ENCODE peak calls at places on chromosome 7, in five cellular contexts. Z, V, D, S and O are unnamed samples.

GRCh38 chr7:102424129-102424551 is 9.2 kb upstream of the ORAI2 start:
- DNase-seq in Z (no peak), V (no peak), D (no peak), S (no peak), O (no peak)

GRCh38 chr7:129933627-129934026 is 19.1 kb downstream of the UBE2H start:
- DNase-seq in Z (no peak), V (no peak), D (no peak), S (no peak), O (no peak)

GRCh38 chr7:158284121-158284520 is 303.5 kb downstream of the PTPRN2 start:
- DNase-seq in Z (no peak), V (no peak), D (no peak), S (no peak), O (peak)

GRCh38 chr7:30321992-30322637 is 37.7 kb downstream of the ZNRF2 start:
- DNase-seq in Z (no peak), V (no peak), D (no peak), S (no peak), O (no peak)

GRCh38 chr7:351256-351655 is 61.3 kb downstream of the FOXL3 start:
- DNase-seq in Z (no peak), V (no peak), D (no peak), S (peak), O (peak)

GRCh38 chr7:135253851-135254815 is 20.5 kb downstream of the STRA8 start:
- DNase-seq in Z (peak), V (peak), D (peak), S (peak), O (peak)

GRCh38 chr7:69564454-69565417 is 33.5 kb upstream of the AUTS2 start:
- DNase-seq in Z (no peak), V (no peak), D (peak), S (no peak), O (no peak)

GRCh38 chr7:36037121-36037662 is 115.9 kb upstream of the EEPD1 start:
- DNase-seq in Z (peak), V (no peak), D (no peak), S (no peak), O (no peak)

GRCh38 chr7:50560865-50561351 is 4.3 kb downstream of the DDC start:
- DNase-seq in Z (no peak), V (no peak), D (no peak), S (no peak), O (no peak)

GRCh38 chr7:131722371-131722770 is 165.9 kb upstream of the PODXL start:
- DNase-seq in Z (no peak), V (no peak), D (no peak), S (no peak), O (no peak)

GRCh38 chr7:80392229-80393169 is 119.4 kb downstream of the GNAT3 start:
- DNase-seq in Z (no peak), V (no peak), D (peak), S (no peak), O (no peak)

GRCh38 chr7:55099086-55099831 is 80.4 kb downstream of the EGFR start:
- DNase-seq in Z (peak), V (no peak), D (no peak), S (no peak), O (no peak)

DNA sequence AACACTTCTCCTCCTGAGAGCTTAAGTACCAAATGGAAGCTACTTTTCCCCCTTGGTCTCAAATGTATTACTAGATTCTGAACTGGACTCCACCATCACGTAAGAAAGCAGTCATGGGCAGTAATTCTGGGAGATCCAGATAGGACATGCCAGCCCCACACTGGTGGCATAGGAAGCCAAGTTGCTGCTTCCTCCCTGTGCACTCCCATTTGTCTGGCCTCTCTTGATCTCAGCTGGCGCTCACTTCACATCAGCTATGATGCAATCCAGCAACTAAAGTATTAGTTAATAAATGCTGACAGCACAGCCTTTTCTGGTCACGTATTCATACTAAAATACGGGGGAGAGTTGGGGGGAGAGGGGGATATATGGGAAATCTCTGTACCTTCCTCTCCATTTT is 3.4 kb upstream of the IL6 start:
- DNase-seq in Z (no peak), V (no peak), D (no peak), S (no peak), O (no peak)
- H3K27ac ChIP-seq in Z (peak), V (no peak), D (no peak), S (peak), O (peak)

GRCh38 chr7:2272031-2272430 is 30.0 kb downstream of the NUDT1 start:
- DNase-seq in Z (no peak), V (peak), D (no peak), S (no peak), O (no peak)

GRCh38 chr7:2269468-2270460 is 27.7 kb downstream of the NUDT1 start:
- DNase-seq in Z (no peak), V (no peak), D (no peak), S (no peak), O (no peak)

GRCh38 chr7:2273866-2274265 is 31.8 kb downstream of the NUDT1 start:
- DNase-seq in Z (no peak), V (peak), D (no peak), S (peak), O (no peak)

GRCh38 chr7:2270495-2270894 is 28.5 kb downstream of the NUDT1 start:
- DNase-seq in Z (no peak), V (no peak), D (no peak), S (no peak), O (no peak)

DNA sequence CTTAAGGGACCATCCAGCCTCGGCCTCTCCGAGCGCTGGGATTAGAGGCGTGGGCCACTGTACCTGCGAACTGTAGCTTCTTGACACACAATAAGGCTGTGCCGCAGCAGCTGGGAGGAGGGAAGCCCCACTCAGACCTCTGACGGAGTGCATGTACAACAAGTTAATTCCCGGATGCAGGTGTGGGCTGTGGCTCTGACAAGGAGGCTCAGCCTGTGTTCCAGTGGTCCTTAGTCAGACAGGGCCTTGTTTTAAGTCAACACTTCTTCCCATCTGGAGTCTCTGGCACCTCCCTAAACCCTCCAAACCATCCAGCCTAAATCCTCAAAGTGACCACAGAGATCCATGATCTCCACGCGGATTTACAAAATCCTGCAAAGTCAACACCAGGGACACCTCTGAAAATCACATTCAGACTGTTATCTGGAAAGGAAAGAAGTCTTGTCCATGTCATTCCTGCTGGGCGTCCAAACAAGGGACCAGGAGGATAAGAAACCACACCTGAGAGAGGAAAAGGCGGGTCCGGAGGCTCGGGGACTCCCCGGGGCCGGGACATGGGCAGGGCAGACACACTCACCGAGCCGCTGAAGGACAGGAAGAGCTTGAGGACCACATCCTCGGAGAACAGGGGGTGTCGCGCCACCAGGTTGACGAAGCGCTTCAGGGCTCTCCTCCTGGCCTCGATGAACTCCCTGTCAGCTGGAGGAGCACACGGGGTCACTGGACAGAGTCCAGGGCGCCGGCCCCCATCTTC is 29.4 kb downstream of the NUDT1 start:
- DNase-seq in Z (no peak), V (no peak), D (no peak), S (no peak), O (no peak)
- H3K4me3 ChIP-seq in Z (no peak), V (no peak), D (no peak), S (no peak), O (no peak)

GRCh38 chr7:18504965-18505364 is 9.4 kb downstream of the HDAC9 start:
- DNase-seq in Z (no peak), V (no peak), D (no peak), S (no peak), O (no peak)

GRCh38 chr7:18508441-18509427 is 13.2 kb downstream of the HDAC9 start:
- DNase-seq in Z (no peak), V (no peak), D (peak), S (no peak), O (no peak)

GRCh38 chr7:18509491-18509890 is 13.9 kb downstream of the HDAC9 start:
- DNase-seq in Z (no peak), V (no peak), D (no peak), S (no peak), O (no peak)

GRCh38 chr7:18503068-18503859 is 7.7 kb downstream of the HDAC9 start:
- DNase-seq in Z (no peak), V (no peak), D (no peak), S (no peak), O (no peak)

DNA sequence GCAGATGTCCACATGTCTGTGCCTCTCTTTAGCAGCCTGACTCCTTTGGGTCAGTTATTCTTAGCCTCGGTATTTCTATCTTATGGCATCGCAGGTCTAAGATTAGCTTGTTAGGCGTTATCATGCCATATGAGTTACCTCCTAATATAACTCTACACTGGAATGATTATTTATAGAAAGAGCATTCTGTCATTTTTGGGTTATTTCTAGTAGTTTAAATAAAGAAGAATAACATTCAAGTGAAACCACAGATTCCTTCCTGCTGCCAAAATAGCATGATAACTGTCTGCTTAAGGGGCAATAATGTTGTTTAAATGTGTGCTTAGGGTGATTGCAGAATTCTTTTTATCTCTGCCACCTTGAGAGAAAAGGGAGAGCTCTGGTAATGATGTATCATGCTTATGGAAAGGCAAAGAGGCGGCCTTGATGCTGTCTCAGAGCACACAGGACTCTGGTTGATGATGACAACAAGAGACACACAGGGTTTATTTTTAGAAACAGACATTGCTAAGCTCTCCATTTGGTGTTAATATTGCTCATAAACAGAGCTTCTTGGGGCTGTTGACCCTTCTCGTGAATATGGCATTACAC is 10.4 kb downstream of the HDAC9 start:
- DNase-seq in Z (no peak), V (no peak), D (no peak), S (no peak), O (no peak)
- H3K27ac ChIP-seq in Z (peak), V (no peak), D (peak), S (no peak), O (peak)

GRCh38 chr7:12805957-12806356 is 118.5 kb downstream of the ARL4A start:
- DNase-seq in Z (no peak), V (no peak), D (no peak), S (no peak), O (no peak)
- H3K4me3 ChIP-seq in Z (no peak), V (no peak), D (no peak), S (no peak), O (no peak)

GRCh38 chr7:92633211-92633906 is 43.2 kb upstream of the FAM133B start:
- DNase-seq in Z (no peak), V (no peak), D (no peak), S (no peak), O (no peak)
- H3K27ac ChIP-seq in Z (peak), V (no peak), D (peak), S (peak), O (peak)

DNA sequence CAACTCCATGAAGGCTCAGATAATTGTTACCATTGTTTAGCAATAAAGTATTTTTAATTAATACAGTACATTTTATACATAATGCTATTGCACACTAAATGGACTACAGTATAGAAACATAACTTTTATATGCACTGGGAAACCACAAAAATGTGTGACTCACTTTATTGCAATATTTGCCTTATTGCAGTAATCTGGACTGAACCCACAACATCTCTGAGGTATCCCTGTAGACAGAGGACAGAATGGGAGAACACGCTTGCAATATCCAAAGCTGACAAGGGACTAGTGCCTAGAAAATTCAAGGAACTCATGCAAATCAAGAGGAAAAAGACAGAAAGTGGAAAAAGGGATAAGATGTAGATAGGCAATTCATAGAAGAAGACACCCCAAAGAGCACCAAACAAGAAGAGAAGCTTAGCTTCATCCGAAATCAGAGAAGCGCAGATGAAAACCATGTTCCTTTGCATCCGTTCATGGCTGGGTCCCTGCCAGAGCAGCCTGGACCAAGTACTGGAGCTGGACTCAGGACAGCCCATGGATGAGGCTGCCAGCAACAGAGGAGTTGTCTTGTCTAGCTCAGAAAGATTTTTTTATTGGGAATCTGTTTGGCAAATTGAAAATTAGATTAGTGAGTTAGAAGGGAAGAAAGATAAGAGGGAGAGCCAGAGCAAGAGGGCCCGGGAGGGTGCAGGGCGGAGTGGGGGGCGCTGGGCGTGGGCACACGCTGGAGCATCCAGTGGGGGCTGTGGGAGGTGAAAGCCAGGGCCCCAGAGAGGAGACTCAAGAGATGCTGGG is 16.0 kb upstream of the GALNTL5 start:
- DNase-seq in Z (peak), V (no peak), D (no peak), S (no peak), O (no peak)
- H3K4me3 ChIP-seq in Z (no peak), V (no peak), D (no peak), S (no peak), O (no peak)

GRCh38 chr7:17532861-17533404 is 234.5 kb downstream of the AHR start:
- DNase-seq in Z (no peak), V (no peak), D (no peak), S (no peak), O (no peak)

GRCh38 chr7:17534348-17534747 is 235.9 kb downstream of the AHR start:
- DNase-seq in Z (no peak), V (no peak), D (no peak), S (no peak), O (no peak)

GRCh38 chr7:17530249-17530648 is 231.8 kb downstream of the AHR start:
- DNase-seq in Z (no peak), V (no peak), D (peak), S (no peak), O (no peak)

GRCh38 chr7:17530741-17531417 is 232.4 kb downstream of the AHR start:
- DNase-seq in Z (no peak), V (no peak), D (no peak), S (no peak), O (no peak)

DNA sequence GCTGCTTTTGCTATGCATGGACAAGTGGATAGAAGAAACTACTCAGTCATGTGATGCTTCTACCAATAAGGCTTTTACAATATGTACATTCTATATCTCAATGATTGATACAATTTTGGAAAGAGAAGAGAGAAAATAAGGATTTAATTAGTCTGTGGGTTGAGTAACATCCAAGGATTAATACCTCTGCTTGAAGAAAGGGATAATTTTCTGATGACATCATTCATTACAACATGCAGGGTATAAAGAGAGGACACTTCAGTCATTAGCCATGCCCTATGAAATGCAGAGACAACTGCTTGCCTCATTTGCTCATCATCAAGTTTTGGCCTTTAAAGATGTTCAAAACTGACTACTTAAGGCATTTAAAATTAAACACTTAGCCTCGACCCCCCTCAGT is 237.3 kb downstream of the AHR start:
- DNase-seq in Z (no peak), V (no peak), D (no peak), S (no peak), O (no peak)
- H3K27ac ChIP-seq in Z (no peak), V (no peak), D (no peak), S (peak), O (no peak)